ENCODE peak calls at places on chromosomes 16 and 17, in nine cellular contexts. One of them, this sample, is unnamed.

GRCh38 chr17:41919165-41919817 is 540 bp upstream of the ACLY start:
- DNase-seq in nucleus accumbens: no peak
- DNase-seq in KBM-7: no peak
- DNase-seq in AG08396: no peak
- DNase-seq in T-helper 1 cell: no peak
- DNase-seq in COR-L47: peak
- DNase-seq in GM03348: no peak
- DNase-seq in activated CD8-positive, alpha-beta memory T cell treated with anti-CD3 and anti-CD28 coated beads for 1 hour: no peak
- DNase-seq in BE2C: no peak
- DNase-seq in this sample: peak

GRCh38 chr17:49437696-49438438 is 23.2 kb upstream of the PHB1 start:
- DNase-seq in nucleus accumbens: no peak
- DNase-seq in KBM-7: no peak
- DNase-seq in AG08396: no peak
- DNase-seq in T-helper 1 cell: no peak
- DNase-seq in COR-L47: no peak
- DNase-seq in GM03348: no peak
- DNase-seq in activated CD8-positive, alpha-beta memory T cell treated with anti-CD3 and anti-CD28 coated beads for 1 hour: no peak
- DNase-seq in BE2C: no peak
- DNase-seq in this sample: no peak

GRCh38 chr17:7916799-7917198 is 710 bp upstream of the RNF227 start:
- DNase-seq in nucleus accumbens: no peak
- DNase-seq in KBM-7: no peak
- DNase-seq in AG08396: peak
- DNase-seq in T-helper 1 cell: no peak
- DNase-seq in COR-L47: no peak
- DNase-seq in GM03348: peak
- DNase-seq in activated CD8-positive, alpha-beta memory T cell treated with anti-CD3 and anti-CD28 coated beads for 1 hour: no peak
- DNase-seq in BE2C: no peak
- DNase-seq in this sample: no peak

GRCh38 chr16:2199095-2199494 is 2.7 kb upstream of the CASKIN1 start:
- DNase-seq in nucleus accumbens: no peak
- DNase-seq in KBM-7: no peak
- DNase-seq in AG08396: no peak
- DNase-seq in T-helper 1 cell: no peak
- DNase-seq in COR-L47: no peak
- DNase-seq in GM03348: no peak
- DNase-seq in activated CD8-positive, alpha-beta memory T cell treated with anti-CD3 and anti-CD28 coated beads for 1 hour: no peak
- DNase-seq in BE2C: peak
- DNase-seq in this sample: no peak

GRCh38 chr17:79942591-79943353 is 92.9 kb downstream of the TBC1D16 start:
- DNase-seq in nucleus accumbens: no peak
- DNase-seq in KBM-7: no peak
- DNase-seq in AG08396: peak
- DNase-seq in T-helper 1 cell: no peak
- DNase-seq in COR-L47: no peak
- DNase-seq in GM03348: no peak
- DNase-seq in activated CD8-positive, alpha-beta memory T cell treated with anti-CD3 and anti-CD28 coated beads for 1 hour: no peak
- DNase-seq in BE2C: peak
- DNase-seq in this sample: no peak

GRCh38 chr16:50571786-50572185 is 23.6 kb downstream of the NKD1 start:
- DNase-seq in nucleus accumbens: no peak
- DNase-seq in KBM-7: no peak
- DNase-seq in AG08396: no peak
- DNase-seq in T-helper 1 cell: no peak
- DNase-seq in COR-L47: no peak
- DNase-seq in GM03348: no peak
- DNase-seq in activated CD8-positive, alpha-beta memory T cell treated with anti-CD3 and anti-CD28 coated beads for 1 hour: no peak
- DNase-seq in BE2C: no peak
- DNase-seq in this sample: no peak

GRCh38 chr17:7844292-7845154 is 10.3 kb upstream of the TMEM88 start:
- DNase-seq in nucleus accumbens: peak
- DNase-seq in KBM-7: peak
- DNase-seq in AG08396: peak
- DNase-seq in T-helper 1 cell: peak
- DNase-seq in COR-L47: peak
- DNase-seq in GM03348: peak
- DNase-seq in activated CD8-positive, alpha-beta memory T cell treated with anti-CD3 and anti-CD28 coated beads for 1 hour: no peak
- DNase-seq in BE2C: peak
- DNase-seq in this sample: peak

GRCh38 chr16:11224894-11225676 is 30.9 kb downstream of the SOCS1 start:
- DNase-seq in nucleus accumbens: no peak
- DNase-seq in KBM-7: peak
- DNase-seq in AG08396: peak
- DNase-seq in T-helper 1 cell: peak
- DNase-seq in COR-L47: no peak
- DNase-seq in GM03348: no peak
- DNase-seq in activated CD8-positive, alpha-beta memory T cell treated with anti-CD3 and anti-CD28 coated beads for 1 hour: peak
- DNase-seq in BE2C: no peak
- DNase-seq in this sample: no peak

GRCh38 chr16:57485916-57486857 is at the start of gene DOK4:
- DNase-seq in nucleus accumbens: peak
- DNase-seq in KBM-7: peak
- DNase-seq in AG08396: peak
- DNase-seq in T-helper 1 cell: peak
- DNase-seq in COR-L47: peak
- DNase-seq in GM03348: peak
- DNase-seq in activated CD8-positive, alpha-beta memory T cell treated with anti-CD3 and anti-CD28 coated beads for 1 hour: peak
- DNase-seq in BE2C: peak
- DNase-seq in this sample: peak

GRCh38 chr17:77479372-77479781 is 338.6 kb downstream of the SEC14L1 start:
- DNase-seq in nucleus accumbens: no peak
- DNase-seq in KBM-7: no peak
- DNase-seq in AG08396: no peak
- DNase-seq in T-helper 1 cell: no peak
- DNase-seq in COR-L47: no peak
- DNase-seq in GM03348: no peak
- DNase-seq in activated CD8-positive, alpha-beta memory T cell treated with anti-CD3 and anti-CD28 coated beads for 1 hour: no peak
- DNase-seq in BE2C: no peak
- DNase-seq in this sample: no peak

This sample was measured in SHP77.